ENCODE peak calls at places on chromosomes 16 and 17, in nine cellular contexts. H, S, K, Y, I, Z, U, B and Q are unnamed samples.

GRCh38 chr17:45628019-45628418 is 137.5 kb upstream of the PLEKHM1 start:
- DNase-seq in B (no peak), I (no peak), U (no peak), K (no peak), H (no peak), Y (no peak), S (no peak), Z (peak; percentile 72), Q (no peak)

GRCh38 chr16:23803591-23804123 is 32.1 kb upstream of the PRKCB start:
- DNase-seq in U (peak; percentile 48), Y (peak; percentile 60), K (no peak), Z (peak; percentile 89), H (peak; percentile 44), S (peak; percentile 88), I (peak; percentile 91), B (no peak), Q (peak; percentile 79)

GRCh38 chr16:89988951-89989350 is 30.3 kb downstream of the DBNDD1 start:
- DNase-seq in B (no peak), H (no peak), Z (no peak), S (peak; percentile 75), Y (no peak), I (no peak), K (no peak), U (no peak), Q (no peak)

GRCh38 chr16:149024-149675 is 3.3 kb upstream of the HBZ start:
- DNase-seq in H (no peak), I (no peak), U (no peak), B (no peak), K (no peak), Z (no peak), S (no peak), Y (no peak), Q (no peak)

GRCh38 chr17:74123350-74123749 is 80.1 kb upstream of the RPL38 start:
- DNase-seq in S (no peak), B (no peak), Z (peak; percentile 82), Y (no peak), K (no peak), I (no peak), H (peak; percentile 10), U (no peak), Q (no peak)

GRCh38 chr16:56708418-56708817 is 21.5 kb upstream of the NUP93 start:
- DNase-seq in Z (peak; percentile 51), Y (no peak), K (no peak), H (no peak), U (no peak), I (no peak), B (no peak), S (no peak), Q (no peak)

GRCh38 chr17:1568950-1569810 is 6.6 kb upstream of the PITPNA start:
- DNase-seq in U (no peak), I (no peak), B (no peak), Z (no peak), H (peak; percentile 6), K (no peak), S (peak; percentile 26), Y (no peak), Q (no peak)

GRCh38 chr17:44383861-44384260 is 5.6 kb downstream of the ITGA2B start:
- DNase-seq in Y (no peak), U (no peak), B (no peak), H (no peak), I (no peak), Z (no peak), S (no peak), K (no peak), Q (no peak)

GRCh38 chr17:49093131-49093530 is 39.4 kb upstream of the B4GALNT2 start:
- DNase-seq in Y (no peak), B (no peak), S (no peak), U (no peak), H (peak; percentile 37), K (no peak), I (no peak), Z (no peak), Q (no peak)

GRCh38 chr17:28492352-28493310 is 13.5 kb upstream of the FOXN1 start:
- DNase-seq in B (no peak), I (no peak), U (no peak), H (no peak), Z (no peak), Y (peak; percentile 29), S (no peak), K (no peak), Q (no peak)

GRCh38 chr16:80580109-80580832 is 39.5 kb downstream of the DYNLRB2 start:
- DNase-seq in S (no peak), U (no peak), I (no peak), H (peak; percentile 26), Z (no peak), K (no peak), B (no peak), Y (peak; percentile 4), Q (no peak)

GRCh38 chr17:82696916-82697807 is 1.3 kb downstream of the RAB40B start:
- DNase-seq in S (peak; percentile 68), U (no peak), Z (peak; percentile 77), I (no peak), Y (no peak), B (no peak), H (no peak), K (no peak), Q (no peak)

GRCh38 chr17:77235370-77236080 is 94.8 kb downstream of the SEC14L1 start:
- DNase-seq in K (no peak), S (no peak), U (peak; percentile 56), H (no peak), B (no peak), I (peak; percentile 97), Z (no peak), Y (no peak), Q (no peak)

GRCh38 chr16:52471650-52472370 is 75.1 kb downstream of the TOX3 start:
- DNase-seq in K (no peak), U (no peak), B (no peak), Y (peak; percentile 56), I (no peak), Z (no peak), H (no peak), S (no peak), Q (no peak)

GRCh38 chr17:61809816-61810392 is 53.4 kb downstream of the BRIP1 start:
- DNase-seq in U (no peak), Z (no peak), B (no peak), K (no peak), S (no peak), I (peak; percentile 92), Y (no peak), H (peak; percentile 73), Q (no peak)

GRCh38 chr17:80107231-80108021 is 6.0 kb downstream of the GAA start:
- DNase-seq in H (no peak), B (no peak), U (no peak), K (no peak), Z (no peak), S (peak; percentile 53), I (no peak), Y (no peak), Q (no peak)

GRCh38 chr17:80108321-80108971 is 7.1 kb downstream of the GAA start:
- DNase-seq in I (no peak), H (no peak), B (no peak), U (no peak), Y (no peak), S (no peak), Z (no peak), K (no peak), Q (no peak)

GRCh38 chr17:80106176-80106575 is 4.8 kb downstream of the GAA start:
- DNase-seq in Z (no peak), S (peak; percentile 64), B (no peak), H (no peak), U (no peak), K (no peak), I (peak; percentile 17), Y (no peak), Q (no peak)

GRCh38 chr17:80105762-80106161 is 4.4 kb downstream of the GAA start:
- DNase-seq in U (no peak), S (peak; percentile 82), K (no peak), Y (no peak), B (no peak), I (peak; percentile 47), Z (no peak), H (no peak), Q (no peak)

GRCh38 chr17:80106751-80107150 is 5.4 kb downstream of the GAA start:
- DNase-seq in I (no peak), U (no peak), Y (no peak), H (no peak), K (no peak), S (no peak), Z (no peak), B (no peak), Q (no peak)
- H3K27ac ChIP-seq in I (no peak overlapping the region), U (no peak overlapping the region), Y (no peak overlapping the region), H (no peak overlapping the region), K (no peak overlapping the region), S (no peak overlapping the region), Z (no peak overlapping the region), B (no peak overlapping the region), Q (no peak overlapping the region)

GRCh38 chr16:67183627-67184452 is at the start of gene MATCAP1:
- DNase-seq in Y (peak; percentile 98), B (peak; percentile 92), K (peak; percentile 90), H (peak; percentile 93), S (peak; percentile 95), Z (peak; percentile 97), U (peak; percentile 96), I (peak; percentile 99), Q (peak; percentile 98)
- TF ChIP-seq CTCF in Y (no peak), B (no peak), K (no peak), H (no peak), S (no peak), Z (no peak), U (no peak), I (no peak), Q (no peak)

GRCh38 chr16:4373909-4374742 is 2.5 kb downstream of the VASN start:
- DNase-seq in U (peak; percentile 70), K (no peak), H (peak; percentile 48), Z (peak; percentile 85), S (no peak), I (peak; percentile 52), B (peak; percentile 64), Y (peak; percentile 68), Q (no peak)
- H3K27ac ChIP-seq in U (no peak overlapping the region), K (peak overlapping the region; percentile 94), H (peak overlapping the region; percentile 17), Z (peak overlapping the region; percentile 72), S (peak overlapping the region; percentile 73), I (peak overlapping the region; percentile 53), B (peak overlapping the region; percentile 99), Y (peak overlapping the region; percentile 94), Q (no peak overlapping the region)

GRCh38 chr16:16045879-16046278 is 96.5 kb downstream of the ABCC1 start:
- DNase-seq in Z (peak; percentile 83), S (no peak), Y (no peak), K (no peak), H (no peak), B (no peak), U (no peak), I (no peak), Q (peak; percentile 29)
- TF ChIP-seq CTCF in Z (peak; percentile 73), S (no peak), Y (no peak), K (no peak), H (no peak), B (no peak), U (no peak), I (peak; percentile 51), Q (peak; percentile 69)